ENCODE peak calls at places on chromosomes 4 and X, in ten cellular contexts. One of them, this sample, is unnamed.

GRCh38 chr4:170589597-170590191 is 499.9 kb upstream of the AADAT start:
- DNase-seq in AG10803: peak; percentile 1
- DNase-seq in colonic mucosa: no peak
- DNase-seq in Karpas-422: peak; percentile 51
- DNase-seq in RWPE1: peak; percentile 71
- DNase-seq in effector CD8-positive, alpha-beta T cell: no peak
- DNase-seq in T-cell: no peak
- DNase-seq in COLO829: peak; percentile 73
- DNase-seq in left colon: no peak
- DNase-seq in lower lobe of right lung: no peak
- DNase-seq in this sample: no peak

GRCh38 chr4:183838987-183839712 is 66.0 kb upstream of the STOX2 start:
- DNase-seq in effector CD8-positive, alpha-beta T cell: no peak
- DNase-seq in Karpas-422: no peak
- DNase-seq in colonic mucosa: no peak
- DNase-seq in left colon: no peak
- DNase-seq in T-cell: no peak
- DNase-seq in lower lobe of right lung: no peak
- DNase-seq in COLO829: no peak
- DNase-seq in RWPE1: no peak
- DNase-seq in AG10803: no peak
- DNase-seq in this sample: no peak

GRCh38 chr4:136934601-136935000 is 597.7 kb downstream of the PCDH18 start:
- DNase-seq in Karpas-422: no peak
- DNase-seq in colonic mucosa: no peak
- DNase-seq in T-cell: no peak
- DNase-seq in AG10803: no peak
- DNase-seq in effector CD8-positive, alpha-beta T cell: no peak
- DNase-seq in RWPE1: no peak
- DNase-seq in lower lobe of right lung: no peak
- DNase-seq in COLO829: no peak
- DNase-seq in left colon: no peak
- DNase-seq in this sample: no peak

GRCh38 chr4:7293703-7294102 is 101.4 kb downstream of the SORCS2 start:
- DNase-seq in lower lobe of right lung: no peak
- DNase-seq in left colon: no peak
- DNase-seq in T-cell: no peak
- DNase-seq in Karpas-422: no peak
- DNase-seq in RWPE1: no peak
- DNase-seq in colonic mucosa: no peak
- DNase-seq in effector CD8-positive, alpha-beta T cell: no peak
- DNase-seq in AG10803: no peak
- DNase-seq in COLO829: no peak
- DNase-seq in this sample: no peak

GRCh38 chr4:119138046-119138445 is 2.4 kb downstream of the MYOZ2 start:
- DNase-seq in T-cell: no peak
- DNase-seq in effector CD8-positive, alpha-beta T cell: no peak
- DNase-seq in RWPE1: no peak
- DNase-seq in COLO829: peak; percentile 70
- DNase-seq in AG10803: peak; percentile 36
- DNase-seq in left colon: no peak
- DNase-seq in Karpas-422: no peak
- DNase-seq in colonic mucosa: no peak
- DNase-seq in lower lobe of right lung: no peak
- DNase-seq in this sample: no peak

GRCh38 chr4:42364654-42365053 is 32.6 kb upstream of the SHISA3 start:
- DNase-seq in AG10803: no peak
- DNase-seq in Karpas-422: no peak
- DNase-seq in left colon: no peak
- DNase-seq in lower lobe of right lung: no peak
- DNase-seq in COLO829: no peak
- DNase-seq in RWPE1: no peak
- DNase-seq in colonic mucosa: no peak
- DNase-seq in T-cell: no peak
- DNase-seq in effector CD8-positive, alpha-beta T cell: no peak
- DNase-seq in this sample: no peak

GRCh38 chr4:57055873-57056272 is 54.3 kb downstream of the IGFBP7 start:
- DNase-seq in COLO829: no peak
- DNase-seq in RWPE1: no peak
- DNase-seq in AG10803: no peak
- DNase-seq in T-cell: no peak
- DNase-seq in effector CD8-positive, alpha-beta T cell: no peak
- DNase-seq in colonic mucosa: no peak
- DNase-seq in left colon: no peak
- DNase-seq in lower lobe of right lung: no peak
- DNase-seq in Karpas-422: no peak
- DNase-seq in this sample: no peak

GRCh38 chr4:102321260-102321991 is 23.9 kb downstream of the SLC39A8 start:
- DNase-seq in Karpas-422: peak; percentile 84
- DNase-seq in AG10803: no peak
- DNase-seq in lower lobe of right lung: no peak
- DNase-seq in left colon: no peak
- DNase-seq in T-cell: no peak
- DNase-seq in colonic mucosa: no peak
- DNase-seq in effector CD8-positive, alpha-beta T cell: no peak
- DNase-seq in COLO829: no peak
- DNase-seq in RWPE1: no peak
- DNase-seq in this sample: no peak

GRCh38 chr4:188246488-188246887 is 107.2 kb downstream of the TRIML1 start:
- DNase-seq in RWPE1: peak; percentile 13
- DNase-seq in effector CD8-positive, alpha-beta T cell: no peak
- DNase-seq in colonic mucosa: no peak
- DNase-seq in T-cell: no peak
- DNase-seq in AG10803: no peak
- DNase-seq in COLO829: no peak
- DNase-seq in left colon: no peak
- DNase-seq in lower lobe of right lung: no peak
- DNase-seq in Karpas-422: no peak
- DNase-seq in this sample: no peak

GRCh38 chrX:50903387-50904027 is 7.0 kb upstream of the BMP15 start:
- DNase-seq in AG10803: peak; percentile 24
- DNase-seq in RWPE1: peak; percentile 51
- DNase-seq in colonic mucosa: peak; percentile 30
- DNase-seq in Karpas-422: peak; percentile 79
- DNase-seq in effector CD8-positive, alpha-beta T cell: no peak
- DNase-seq in lower lobe of right lung: no peak
- DNase-seq in T-cell: no peak
- DNase-seq in COLO829: peak; percentile 50
- DNase-seq in left colon: peak; percentile 16
- DNase-seq in this sample: no peak

GRCh38 chrX:152897216-152898144 is at the start of gene ZNF185:
- DNase-seq in Karpas-422: no peak
- DNase-seq in effector CD8-positive, alpha-beta T cell: no peak
- DNase-seq in RWPE1: peak; percentile 63
- DNase-seq in T-cell: no peak
- DNase-seq in lower lobe of right lung: peak; percentile 79
- DNase-seq in left colon: peak; percentile 55
- DNase-seq in AG10803: no peak
- DNase-seq in COLO829: no peak
- DNase-seq in colonic mucosa: peak; percentile 72
- DNase-seq in this sample: no peak

GRCh38 chr4:58111818-58112217 is 1001.6 kb upstream of the IGFBP7 start:
- DNase-seq in AG10803: no peak
- DNase-seq in lower lobe of right lung: no peak
- DNase-seq in COLO829: no peak
- DNase-seq in colonic mucosa: no peak
- DNase-seq in left colon: no peak
- DNase-seq in effector CD8-positive, alpha-beta T cell: no peak
- DNase-seq in Karpas-422: no peak
- DNase-seq in RWPE1: no peak
- DNase-seq in T-cell: no peak
- DNase-seq in this sample: no peak

GRCh38 chrX:129318375-129318774 is 204.9 kb downstream of the SMARCA1 start:
- DNase-seq in effector CD8-positive, alpha-beta T cell: no peak
- DNase-seq in COLO829: peak; percentile 19
- DNase-seq in left colon: peak; percentile 46
- DNase-seq in colonic mucosa: peak; percentile 23
- DNase-seq in AG10803: peak; percentile 17
- DNase-seq in Karpas-422: peak; percentile 65
- DNase-seq in lower lobe of right lung: no peak
- DNase-seq in T-cell: no peak
- DNase-seq in RWPE1: peak; percentile 4
- DNase-seq in this sample: no peak

GRCh38 chrX:154478728-154479622 is at the start of gene LAGE3:
- DNase-seq in RWPE1: peak; percentile 86
- DNase-seq in AG10803: peak; percentile 87
- DNase-seq in left colon: peak; percentile 95
- DNase-seq in COLO829: peak; percentile 92
- DNase-seq in T-cell: peak; percentile 87
- DNase-seq in colonic mucosa: peak; percentile 96
- DNase-seq in effector CD8-positive, alpha-beta T cell: peak; percentile 87
- DNase-seq in lower lobe of right lung: peak; percentile 94
- DNase-seq in Karpas-422: peak; percentile 94
- DNase-seq in this sample: peak; percentile 83

GRCh38 chrX:34866636-34867035 is 76.0 kb upstream of the FAM47B start:
- DNase-seq in effector CD8-positive, alpha-beta T cell: no peak
- DNase-seq in T-cell: no peak
- DNase-seq in lower lobe of right lung: no peak
- DNase-seq in colonic mucosa: no peak
- DNase-seq in left colon: no peak
- DNase-seq in Karpas-422: no peak
- DNase-seq in RWPE1: no peak
- DNase-seq in COLO829: no peak
- DNase-seq in AG10803: peak; percentile 88
- DNase-seq in this sample: no peak

GRCh38 chr4:88743696-88744095 is 46.1 kb upstream of the NAP1L5 start:
- DNase-seq in COLO829: no peak
- DNase-seq in lower lobe of right lung: no peak
- DNase-seq in colonic mucosa: no peak
- DNase-seq in T-cell: no peak
- DNase-seq in RWPE1: no peak
- DNase-seq in effector CD8-positive, alpha-beta T cell: no peak
- DNase-seq in AG10803: peak; percentile 80
- DNase-seq in Karpas-422: no peak
- DNase-seq in left colon: no peak
- DNase-seq in this sample: no peak

GRCh38 chrX:47206316-47206715 is 12.2 kb upstream of the CDK16 start:
- DNase-seq in RWPE1: no peak
- DNase-seq in COLO829: no peak
- DNase-seq in AG10803: no peak
- DNase-seq in left colon: no peak
- DNase-seq in colonic mucosa: no peak
- DNase-seq in T-cell: no peak
- DNase-seq in effector CD8-positive, alpha-beta T cell: no peak
- DNase-seq in Karpas-422: no peak
- DNase-seq in lower lobe of right lung: no peak
- DNase-seq in this sample: no peak

GRCh38 chr4:74619931-74620702 is 174.2 kb downstream of the BTC start:
- DNase-seq in lower lobe of right lung: no peak
- DNase-seq in AG10803: no peak
- DNase-seq in effector CD8-positive, alpha-beta T cell: no peak
- DNase-seq in T-cell: no peak
- DNase-seq in Karpas-422: no peak
- DNase-seq in COLO829: no peak
- DNase-seq in colonic mucosa: no peak
- DNase-seq in left colon: no peak
- DNase-seq in RWPE1: no peak
- DNase-seq in this sample: no peak

GRCh38 chr4:128285085-128286023 is 2.3 kb downstream of the PGRMC2 start:
- DNase-seq in COLO829: no peak
- DNase-seq in lower lobe of right lung: no peak
- DNase-seq in Karpas-422: no peak
- DNase-seq in AG10803: peak; percentile 74
- DNase-seq in T-cell: no peak
- DNase-seq in RWPE1: no peak
- DNase-seq in left colon: peak; percentile 41
- DNase-seq in colonic mucosa: peak; percentile 29
- DNase-seq in effector CD8-positive, alpha-beta T cell: no peak
- DNase-seq in this sample: no peak

GRCh38 chr4:7863911-7864681 is 75.6 kb downstream of the AFAP1 start:
- DNase-seq in Karpas-422: peak; percentile 90
- DNase-seq in lower lobe of right lung: no peak
- DNase-seq in COLO829: no peak
- DNase-seq in RWPE1: no peak
- DNase-seq in AG10803: no peak
- DNase-seq in colonic mucosa: no peak
- DNase-seq in effector CD8-positive, alpha-beta T cell: no peak
- DNase-seq in T-cell: peak; percentile 35
- DNase-seq in left colon: no peak
- DNase-seq in this sample: no peak

GRCh38 chr4:143311924-143312323 is 24.8 kb upstream of the GAB1 start:
- DNase-seq in COLO829: no peak
- DNase-seq in AG10803: no peak
- DNase-seq in lower lobe of right lung: no peak
- DNase-seq in T-cell: no peak
- DNase-seq in colonic mucosa: no peak
- DNase-seq in effector CD8-positive, alpha-beta T cell: no peak
- DNase-seq in RWPE1: no peak
- DNase-seq in Karpas-422: no peak
- DNase-seq in left colon: no peak
- DNase-seq in this sample: no peak

This sample was measured in stimulated activated naive CD4-positive, alpha-beta T cell.